ENCODE peak calls at places on chromosome 17, in seven cellular contexts. L is epithelial cell of esophagus; E is NCI-H187; M is stimulated activated CD4-positive, alpha-beta T cell treated with anti-CD3 and anti-CD28 coated beads, TNF-alpha, amount 100 ng/mL, for 48 hours; C is retina; P is IMR-90; W is mesenchymal stem cell. H is an unnamed sample.

GRCh38 chr17:36645358-36645757 is 44.0 kb downstream of the MRM1 start:
- DNase-seq in L (no peak), E (no peak), M (no peak), C (no peak), P (no peak), W (no peak), H (no peak)

GRCh38 chr17:39863918-39864746 is at the start of gene IKZF3:
- DNase-seq in L (peak; percentile 72), E (no peak), M (peak; percentile 78), C (peak; percentile 78), P (peak; percentile 18), W (peak; percentile 57), H (no peak)

GRCh38 chr17:74514632-74515035 is 16.6 kb downstream of the CD300LB start:
- DNase-seq in L (peak; percentile 27), E (no peak), M (no peak), C (no peak), P (no peak), W (no peak), H (peak; percentile 15)

GRCh38 chr17:28193241-28193640 is 125.8 kb upstream of the TMEM97 start:
- DNase-seq in L (peak; percentile 14), E (no peak), M (no peak), C (no peak), P (no peak), W (no peak), H (no peak)

GRCh38 chr17:35865412-35866355 is 3.0 kb downstream of the HEATR9 start:
- DNase-seq in L (peak; percentile 47), E (no peak), M (no peak), C (no peak), P (peak; percentile 61), W (peak; percentile 40), H (peak; percentile 44)

GRCh38 chr17:81961554-81962498 is 839 bp upstream of the NOTUM start:
- DNase-seq in L (no peak), E (no peak), M (no peak), C (peak; percentile 34), P (no peak), W (no peak), H (no peak)

GRCh38 chr17:75827291-75828050 is 16.7 kb downstream of the UNC13D start:
- DNase-seq in L (peak; percentile 42), E (no peak), M (peak; percentile 47), C (peak; percentile 96), P (peak; percentile 41), W (peak; percentile 72), H (no peak)

GRCh38 chr17:81514735-81515529 is 2.3 kb upstream of the ACTG1 start:
- DNase-seq in L (peak; percentile 83), E (peak; percentile 23), M (no peak), C (peak; percentile 78), P (peak; percentile 82), W (peak; percentile 82), H (peak; percentile 60)

GRCh38 chr17:4980644-4981216 is 6.7 kb downstream of the CAMTA2 start:
- DNase-seq in L (peak; percentile 57), E (no peak), M (no peak), C (peak; percentile 68), P (peak; percentile 46), W (peak; percentile 64), H (no peak)

H was measured in HFFc6.